ENCODE peak calls at places on chromosomes 12 and 14, in four cellular contexts. D is neuronal stem cell, K is mesenchymal stem cell, H is H1. Y is an unnamed sample.
A peak's percentile ranks its signal among the peaks of the same experiment; 100 is the strongest.

GRCh38 chr14:92486881-92487280 is 26.7 kb upstream of the RIN3 start:
- DNase-seq in D (no peak), K (peak; percentile 26), H (no peak), Y (no peak)

GRCh38 chr12:118371354-118372282 is 1.1 kb downstream of the TAOK3 start:
- DNase-seq in D (peak; percentile 21), K (peak; percentile 34), H (no peak), Y (peak; percentile 33)

GRCh38 chr12:93090768-93091172 is 161.7 kb upstream of the EEA1 start:
- DNase-seq in D (no peak), K (peak; percentile 53), H (no peak), Y (no peak)

GRCh38 chr12:6367065-6367968 is 8.0 kb downstream of the SCNN1A start:
- DNase-seq in D (no peak), K (peak; percentile 42), H (no peak), Y (no peak)

GRCh38 chr12:12172106-12172511 is 94.7 kb downstream of the LRP6 start:
- DNase-seq in D (no peak), K (peak; percentile 47), H (no peak), Y (peak; percentile 11)

GRCh38 chr12:106387847-106388246 is 30.3 kb downstream of the POLR3B start:
- DNase-seq in D (no peak), K (no peak), H (no peak), Y (no peak)

GRCh38 chr12:48997719-48998496 is 1.3 kb downstream of the DDN start:
- DNase-seq in D (no peak), K (peak; percentile 29), H (no peak), Y (peak; percentile 44)

GRCh38 chr14:92563359-92563758 is 49.8 kb downstream of the RIN3 start:
- DNase-seq in D (no peak), K (peak; percentile 39), H (no peak), Y (no peak)

GRCh38 chr14:88242426-88242825 is 80.6 kb downstream of the KCNK10 start:
- DNase-seq in D (no peak), K (no peak), H (no peak), Y (no peak)

GRCh38 chr12:97944576-97944975 is 482.0 kb downstream of the RMST start:
- DNase-seq in D (no peak), K (no peak), H (no peak), Y (no peak)

GRCh38 chr12:1656894-1657293 is 27.9 kb downstream of the WNT5B start:
- DNase-seq in D (no peak), K (no peak), H (no peak), Y (peak; percentile 97)

GRCh38 chr12:89105243-89105642 is 247.1 kb downstream of the DUSP6 start:
- DNase-seq in D (no peak), K (no peak), H (no peak), Y (no peak)

GRCh38 chr12:78797201-78797931 is 67.2 kb upstream of the SYT1 start:
- DNase-seq in D (no peak), K (no peak), H (no peak), Y (peak; percentile 81)

GRCh38 chr12:115253049-115253448 is 569.1 kb upstream of the TBX3 start:
- DNase-seq in D (no peak), K (no peak), H (no peak), Y (no peak)

GRCh38 chr12:1281683-1282366 is 290.8 kb downstream of the ERC1 start:
- DNase-seq in D (no peak), K (peak; percentile 76), H (no peak), Y (no peak)

GRCh38 chr14:23033801-23034497 is 751 bp downstream of the PSMB5 start:
- DNase-seq in D (no peak), K (no peak), H (no peak), Y (no peak)

GRCh38 chr14:61695695-61696527 is 598 bp downstream of the HIF1A start:
- DNase-seq in D (peak; percentile 76), K (peak; percentile 66), H (no peak), Y (peak; percentile 53)

DNA sequence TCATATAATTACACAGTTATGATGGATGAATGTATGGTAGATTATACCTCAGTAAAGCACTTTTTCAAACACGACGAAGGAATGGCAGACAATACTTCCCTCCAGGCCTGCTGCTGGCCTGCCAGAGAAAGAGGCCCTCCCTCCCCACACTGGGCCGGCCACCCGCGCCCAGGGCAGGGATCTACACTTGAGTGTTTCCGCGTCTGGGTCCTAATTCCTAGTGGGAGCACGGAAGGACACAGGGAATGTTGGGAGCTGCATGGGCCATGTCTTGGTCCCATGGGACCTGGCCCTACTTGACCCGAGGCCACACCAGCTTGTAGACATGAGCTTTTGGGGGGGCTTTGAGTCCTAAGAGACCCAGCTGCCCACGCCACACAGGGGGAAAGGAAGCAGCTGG is 52.0 kb downstream of the STX2 start:
- DNase-seq in D (no peak), K (no peak), H (no peak), Y (no peak)
- H2BK12ac ChIP-seq in D (no peak overlapping the region), K (peak overlapping the region; percentile 21), H (no peak overlapping the region), Y (peak overlapping the region; percentile 37)

GRCh38 chr12:57248934-57249742 is 1.8 kb downstream of the STAC3 start:
- DNase-seq in D (no peak), K (no peak), H (no peak), Y (no peak)
- H3K4me3 ChIP-seq in D (no peak overlapping the region), K (no peak overlapping the region), H (no peak overlapping the region), Y (no peak overlapping the region)

DNA sequence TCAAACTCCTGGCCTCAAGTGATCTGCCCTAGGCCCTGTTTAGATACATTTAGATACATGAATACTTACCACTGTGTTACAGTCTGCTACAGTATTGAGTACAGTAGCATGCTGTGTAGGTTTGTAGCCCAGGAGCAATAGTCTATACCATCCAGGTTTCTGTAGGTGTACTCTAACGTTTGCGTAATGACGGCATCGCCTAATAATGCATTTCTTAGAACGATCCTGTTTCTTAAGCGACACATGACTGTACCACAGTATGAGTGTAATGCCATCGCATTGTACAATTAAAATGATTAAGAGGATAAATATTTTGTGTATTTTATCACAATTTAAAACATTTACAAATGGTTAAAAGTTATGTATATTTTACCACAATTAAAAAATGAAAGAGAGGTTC is 18.9 kb downstream of the TMEM120B start:
- DNase-seq in D (no peak), K (no peak), H (no peak), Y (no peak)
- H4K8ac ChIP-seq in D (no peak overlapping the region), K (no peak overlapping the region), H (no peak overlapping the region), Y (no peak overlapping the region)

GRCh38 chr14:77085538-77085937 is 12.5 kb upstream of the CIPC start:
- DNase-seq in D (peak; percentile 73), K (peak; percentile 50), H (no peak), Y (peak; percentile 89)
- H2BK12ac ChIP-seq in D (peak overlapping the region; percentile 77), K (no peak overlapping the region), H (peak overlapping the region; percentile 84), Y (peak overlapping the region; percentile 81)

GRCh38 chr12:76080017-76080728 is 4.3 kb downstream of the NAP1L1 start:
- DNase-seq in D (no peak), K (peak; percentile 89), H (no peak), Y (peak; percentile 15)
- H3K4me3 ChIP-seq in D (no peak overlapping the region), K (no peak overlapping the region), H (peak overlapping the region; percentile 3), Y (no peak overlapping the region)

GRCh38 chr14:90058876-90059458 is 2.8 kb upstream of the KCNK13 start:
- DNase-seq in D (no peak), K (no peak), H (no peak), Y (peak; percentile 76)

GRCh38 chr14:90060965-90061848 is 587 bp upstream of the KCNK13 start:
- DNase-seq in D (no peak), K (peak; percentile 13), H (no peak), Y (no peak)

GRCh38 chr14:90060312-90060964 is 1.4 kb upstream of the KCNK13 start:
- DNase-seq in D (peak; percentile 57), K (peak; percentile 43), H (peak; percentile 44), Y (peak; percentile 66)

GRCh38 chr14:90061849-90062794 is at the start of gene KCNK13:
- DNase-seq in D (peak; percentile 39), K (peak; percentile 4), H (no peak), Y (peak; percentile 40)

DNA sequence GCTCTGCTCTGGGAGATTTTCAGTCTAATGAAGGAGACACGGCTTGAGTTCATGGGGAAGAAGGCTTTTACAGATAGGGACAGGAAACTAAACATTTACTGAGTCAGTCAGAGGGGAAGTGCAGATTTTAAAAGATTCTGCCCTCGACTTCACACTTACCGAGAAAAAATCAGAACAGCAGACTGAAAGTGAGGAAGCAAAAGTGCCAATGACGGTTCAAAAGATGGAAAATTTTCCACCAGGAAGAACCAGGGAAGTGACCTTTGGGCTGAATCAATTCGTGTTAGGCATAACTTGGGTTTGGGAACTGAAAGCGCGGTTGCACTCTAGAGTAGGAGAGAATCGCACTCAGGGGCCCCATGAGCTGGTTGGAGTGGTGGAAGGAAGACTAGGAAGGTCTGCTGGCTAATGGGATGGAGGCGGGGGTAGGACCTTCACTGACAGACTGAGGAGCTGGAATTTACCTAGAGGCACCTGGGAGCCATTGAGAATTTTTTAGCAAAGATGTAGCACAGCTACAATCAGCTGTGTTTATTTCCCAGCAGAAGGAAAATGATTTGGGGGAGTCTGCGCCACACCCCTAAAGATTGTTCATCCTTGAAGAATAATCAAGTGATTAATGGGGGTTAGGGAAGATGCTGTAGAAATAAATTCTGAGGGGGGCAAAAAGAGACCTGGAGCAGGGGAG is 1.2 kb downstream of the KCNK13 start:
- DNase-seq in D (no peak), K (no peak), H (no peak), Y (no peak)
- H4K8ac ChIP-seq in D (no peak overlapping the region), K (no peak overlapping the region), H (no peak overlapping the region), Y (no peak overlapping the region)